ENCODE peak calls at places on chromosomes 4 and X, in four cellular contexts. One of them, this sample, is unnamed.
A peak's percentile ranks its signal among the peaks of the same experiment; 100 is the strongest.

GRCh38 chr4:164731827-164732474 is 22.0 kb upstream of the SMIM31 start:
- DNase-seq in H1: peak; percentile 17
- DNase-seq in K562: peak; percentile 57
- DNase-seq in HepG2: peak; percentile 20
- DNase-seq in this sample: peak; percentile 43

GRCh38 chr4:93751410-93751809 is 77.1 kb upstream of the ATOH1 start:
- DNase-seq in H1: no peak
- DNase-seq in K562: no peak
- DNase-seq in HepG2: no peak
- DNase-seq in this sample: no peak

GRCh38 chr4:185217390-185217985 is 8.1 kb downstream of the SNX25 start:
- DNase-seq in H1: no peak
- DNase-seq in K562: no peak
- DNase-seq in HepG2: no peak
- DNase-seq in this sample: no peak

GRCh38 chr4:123986268-123986798 is 589.7 kb downstream of the SPRY1 start:
- DNase-seq in H1: no peak
- DNase-seq in K562: no peak
- DNase-seq in HepG2: no peak
- DNase-seq in this sample: no peak

GRCh38 chr4:15653864-15654391 is 1.2 kb downstream of the FBXL5 start:
- DNase-seq in H1: no peak
- DNase-seq in K562: peak; percentile 80
- DNase-seq in HepG2: peak; percentile 31
- DNase-seq in this sample: no peak

GRCh38 chr4:54647070-54647469 is 10.7 kb upstream of the KIT start:
- DNase-seq in H1: no peak
- DNase-seq in K562: no peak
- DNase-seq in HepG2: no peak
- DNase-seq in this sample: no peak

GRCh38 chrX:154404625-154405192 is 4.3 kb downstream of the DNASE1L1 start:
- DNase-seq in H1: no peak
- DNase-seq in K562: no peak
- DNase-seq in HepG2: no peak
- DNase-seq in this sample: no peak

GRCh38 chr4:110516106-110516922 is 40.4 kb downstream of the ENPEP start:
- DNase-seq in H1: peak; percentile 50
- DNase-seq in K562: peak; percentile 67
- DNase-seq in HepG2: peak; percentile 68
- DNase-seq in this sample: peak; percentile 72

GRCh38 chr4:146514651-146515379 is 6.9 kb downstream of the SLC10A7 start:
- DNase-seq in H1: no peak
- DNase-seq in K562: no peak
- DNase-seq in HepG2: no peak
- DNase-seq in this sample: no peak

GRCh38 chrX:68898661-68899060 is 69.8 kb downstream of the EFNB1 start:
- DNase-seq in H1: no peak
- DNase-seq in K562: no peak
- DNase-seq in HepG2: no peak
- DNase-seq in this sample: no peak

GRCh38 chr4:56301181-56302076 is 85.9 kb downstream of the AASDH start:
- DNase-seq in H1: peak; percentile 36
- DNase-seq in K562: peak; percentile 81
- DNase-seq in HepG2: peak; percentile 67
- DNase-seq in this sample: peak; percentile 59

GRCh38 chr4:74546020-74546419 is 101.1 kb downstream of the AREG start:
- DNase-seq in H1: no peak
- DNase-seq in K562: no peak
- DNase-seq in HepG2: no peak
- DNase-seq in this sample: no peak

GRCh38 chrX:21153503-21153902 is 220.7 kb upstream of the CNKSR2 start:
- DNase-seq in H1: no peak
- DNase-seq in K562: no peak
- DNase-seq in HepG2: no peak
- DNase-seq in this sample: no peak

GRCh38 chrX:50677789-50678188 is 136.2 kb downstream of the SHROOM4 start:
- DNase-seq in H1: no peak
- DNase-seq in K562: no peak
- DNase-seq in HepG2: no peak
- DNase-seq in this sample: no peak

GRCh38 chr4:123651127-123651526 is 254.5 kb downstream of the SPRY1 start:
- DNase-seq in H1: no peak
- DNase-seq in K562: no peak
- DNase-seq in HepG2: no peak
- DNase-seq in this sample: no peak

GRCh38 chrX:130118396-130118795 is 8.1 kb upstream of the ELF4 start:
- DNase-seq in H1: no peak
- DNase-seq in K562: no peak
- DNase-seq in HepG2: no peak
- DNase-seq in this sample: no peak

DNA sequence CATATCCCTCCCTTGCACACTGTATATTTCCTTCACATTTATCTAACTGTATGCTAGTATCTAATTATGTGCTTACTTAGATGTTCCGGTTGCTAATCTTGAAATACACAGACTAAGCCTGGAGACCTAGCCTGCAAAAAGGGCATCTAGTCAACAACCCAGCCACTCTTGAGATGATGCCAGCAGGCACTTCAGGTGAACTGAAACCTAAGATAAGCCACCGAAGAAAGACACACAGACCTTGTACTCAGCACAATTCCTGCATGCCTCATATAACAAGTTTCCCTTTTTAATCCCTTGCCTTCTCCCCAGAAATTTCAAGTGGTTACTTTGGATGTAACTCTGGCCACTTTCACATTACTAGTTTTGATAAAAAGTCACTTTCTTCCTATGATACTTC is 2506.6 kb downstream of the ARAP2 start:
- DNase-seq in H1: no peak
- DNase-seq in K562: no peak
- DNase-seq in HepG2: no peak
- DNase-seq in this sample: no peak
- TF ChIP-seq RAD21 in H1: no peak
- TF ChIP-seq RAD21 in K562: no peak
- TF ChIP-seq RAD21 in HepG2: no peak
- TF ChIP-seq RAD21 in this sample: no peak

DNA sequence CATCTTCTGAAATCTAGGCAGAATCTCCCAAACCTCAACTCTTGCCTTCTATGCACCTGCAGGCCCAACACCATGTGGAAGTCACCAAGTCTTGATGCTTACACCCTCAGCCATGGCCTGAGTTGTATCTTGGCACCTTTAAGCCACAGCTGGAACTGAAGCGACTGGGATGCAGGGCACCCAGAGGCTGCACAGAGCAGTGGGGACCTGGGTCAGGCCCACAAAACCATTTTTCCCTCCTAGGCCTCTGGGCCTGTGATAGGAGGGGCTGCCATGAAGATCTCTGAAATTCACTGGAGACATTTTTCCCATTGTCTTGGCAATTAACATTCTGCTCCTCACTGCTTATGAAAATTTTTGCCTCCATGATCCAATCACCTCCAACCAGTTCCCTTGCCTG is 1388.5 kb downstream of the ADGRL3 start:
- DNase-seq in H1: no peak
- DNase-seq in K562: no peak
- DNase-seq in HepG2: no peak
- DNase-seq in this sample: no peak
- TF ChIP-seq FOSL1 in H1: no peak
- TF ChIP-seq FOSL1 in K562: no peak
- TF ChIP-seq FOSL1 in HepG2: no peak
- TF ChIP-seq FOSL1 in this sample: no peak

GRCh38 chrX:12871181-12871580 is 4.3 kb downstream of the TLR7 start:
- DNase-seq in H1: no peak
- DNase-seq in K562: no peak
- DNase-seq in HepG2: no peak
- DNase-seq in this sample: no peak
- TF ChIP-seq RAD21 in H1: no peak
- TF ChIP-seq RAD21 in K562: no peak
- TF ChIP-seq RAD21 in HepG2: no peak
- TF ChIP-seq RAD21 in this sample: no peak

DNA sequence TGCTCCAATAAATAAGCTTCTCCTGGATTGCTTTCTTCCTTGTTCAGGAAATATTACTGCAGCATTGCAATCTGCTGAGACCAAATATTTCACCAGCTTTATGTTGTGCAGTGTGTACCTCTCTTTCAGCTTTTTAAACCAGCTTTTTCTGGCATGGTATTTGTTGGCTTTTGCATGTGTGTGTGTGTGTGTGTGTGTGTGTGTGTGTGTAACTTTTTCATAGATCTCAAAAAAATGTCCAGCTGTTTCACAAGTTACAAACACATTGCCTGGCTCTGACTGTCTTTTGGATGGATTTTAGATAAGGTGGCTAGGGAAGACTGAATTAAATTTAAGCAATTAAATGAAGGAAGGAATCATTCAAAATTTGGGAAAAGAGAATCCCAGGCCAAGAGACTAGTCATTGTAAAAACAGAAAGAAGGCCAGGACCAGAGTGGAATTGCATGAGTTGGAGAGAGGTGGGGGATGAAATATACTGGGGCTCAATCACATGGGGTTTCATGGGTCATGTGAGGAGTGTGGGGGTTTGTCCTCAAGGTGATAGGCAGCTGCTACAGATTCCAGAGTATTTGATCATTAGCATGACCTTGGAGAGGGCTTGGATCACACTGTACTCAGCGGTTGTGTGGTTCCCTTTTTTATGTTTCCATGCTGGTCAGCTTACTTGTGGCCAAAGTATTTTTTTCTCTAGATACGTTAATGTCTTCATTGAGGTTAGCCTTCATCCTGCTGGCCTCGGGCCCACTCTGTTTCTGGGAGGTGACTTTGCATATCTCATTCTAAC is 357.7 kb upstream of the BOD1L1 start:
- DNase-seq in H1: no peak
- DNase-seq in K562: no peak
- DNase-seq in HepG2: no peak
- DNase-seq in this sample: no peak
- TF ChIP-seq FOSL1 in H1: no peak
- TF ChIP-seq FOSL1 in K562: no peak
- TF ChIP-seq FOSL1 in HepG2: no peak
- TF ChIP-seq FOSL1 in this sample: no peak

GRCh38 chrX:15522464-15522863 is 21.9 kb downstream of the BMX start:
- DNase-seq in H1: no peak
- DNase-seq in K562: no peak
- DNase-seq in HepG2: no peak
- DNase-seq in this sample: no peak
- TF ChIP-seq RAD21 in H1: no peak
- TF ChIP-seq RAD21 in K562: no peak
- TF ChIP-seq RAD21 in HepG2: no peak
- TF ChIP-seq RAD21 in this sample: no peak

DNA sequence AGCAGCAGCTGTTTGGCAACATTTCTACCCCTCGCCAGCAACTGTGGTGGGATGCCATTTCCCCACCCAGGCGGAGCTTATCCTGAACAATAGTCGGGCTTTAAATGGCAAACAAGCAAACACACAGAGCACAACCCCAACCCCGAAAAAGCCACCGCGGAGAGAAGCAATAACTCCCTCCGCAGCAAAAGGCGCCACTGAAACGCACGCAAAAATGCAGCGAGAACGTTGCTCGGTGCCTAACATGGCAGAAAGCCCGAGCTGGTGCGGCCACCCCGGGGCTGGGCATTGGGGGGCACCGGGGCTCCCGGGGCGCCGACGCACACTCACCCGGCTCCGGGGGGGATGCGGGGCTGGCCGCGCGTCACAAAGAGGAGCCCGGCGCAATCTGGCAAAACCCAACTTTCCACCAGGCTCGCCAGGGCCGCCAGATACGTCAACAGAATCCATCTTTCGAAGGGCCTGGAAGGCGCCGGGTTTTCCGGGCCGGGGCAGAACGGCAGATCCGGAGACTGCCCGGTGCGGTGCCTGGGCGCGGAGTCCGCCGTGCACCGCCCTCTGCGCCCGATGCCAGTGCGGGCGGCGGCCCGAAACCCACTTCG is 818 bp downstream of the RAI2 start:
- DNase-seq in H1: no peak
- DNase-seq in K562: no peak
- DNase-seq in HepG2: no peak
- DNase-seq in this sample: no peak
- TF ChIP-seq FOSL1 in H1: no peak
- TF ChIP-seq FOSL1 in K562: no peak
- TF ChIP-seq FOSL1 in HepG2: no peak
- TF ChIP-seq FOSL1 in this sample: no peak

DNA sequence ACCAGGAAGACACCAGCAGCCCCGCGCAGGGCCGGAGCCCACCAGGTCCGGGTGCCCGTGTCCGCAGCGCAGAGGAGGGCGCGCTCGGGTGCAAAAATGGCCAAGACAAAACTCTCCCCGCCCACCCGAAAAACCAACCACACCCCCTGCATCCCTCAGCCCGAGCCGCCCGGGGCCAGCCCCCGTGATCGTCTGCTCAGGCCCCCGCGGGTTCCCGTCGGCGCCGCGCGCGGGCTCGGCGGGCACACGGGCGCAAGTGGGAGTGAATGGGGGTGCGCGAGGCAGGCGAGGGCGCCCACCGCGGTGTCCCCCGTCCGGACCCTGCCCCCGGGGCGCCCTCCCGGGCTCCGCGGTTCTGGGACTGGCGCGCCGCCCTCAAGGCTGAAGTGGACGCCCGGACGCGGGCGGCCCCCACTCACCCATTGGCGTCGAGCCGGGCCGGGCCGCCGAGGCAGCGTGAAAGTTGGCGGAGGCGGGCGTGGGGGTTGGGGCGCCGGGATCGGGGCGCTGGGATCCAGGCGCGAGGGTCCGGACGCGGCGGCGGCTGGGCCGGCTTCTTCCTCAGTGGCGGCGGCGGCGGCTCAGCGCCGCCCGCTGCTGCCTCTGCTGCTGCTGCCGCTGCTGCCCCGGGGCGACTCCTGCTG is 390 bp downstream of the SH3KBP1 start:
- DNase-seq in H1: no peak
- DNase-seq in K562: peak; percentile 15
- DNase-seq in HepG2: no peak
- DNase-seq in this sample: no peak
- TF ChIP-seq RAD21 in H1: no peak
- TF ChIP-seq RAD21 in K562: no peak
- TF ChIP-seq RAD21 in HepG2: no peak
- TF ChIP-seq RAD21 in this sample: no peak